ENCODE peak calls at places on chromosomes 13 and 19, in eight cellular contexts. Z is left lung, Y is IMR-90, W is fibroblast of lung, M is kidney, F is fibroblast of the aortic adventitia, G is retinal pigment epithelial cell, T is ovary. N is an unnamed sample.

GRCh38 chr19:29884044-29884443 is 58.0 kb upstream of the URI1 start:
- DNase-seq in W (no peak), Y (no peak), F (no peak), M (no peak), G (no peak), Z (no peak), T (no peak), N (no peak)

GRCh38 chr13:40492511-40492910 is 173.9 kb downstream of the FOXO1 start:
- DNase-seq in Y (no peak), T (no peak), W (no peak), Z (no peak), M (no peak), G (no peak), F (no peak), N (no peak)

GRCh38 chr13:91805605-91806004 is 407.2 kb downstream of the GPC5 start:
- DNase-seq in Z (no peak), Y (no peak), T (no peak), G (no peak), W (no peak), M (no peak), F (no peak), N (no peak)

GRCh38 chr19:38665950-38666661 is 18.7 kb downstream of the ACTN4 start:
- DNase-seq in Z (peak), W (peak), M (peak), Y (peak), F (peak), T (peak), G (peak), N (no peak)

GRCh38 chr19:14081797-14082674 is 3.5 kb downstream of the C19orf67 start:
- DNase-seq in G (no peak), W (peak), M (peak), T (no peak), Y (peak), F (no peak), Z (no peak), N (no peak)

GRCh38 chr19:658916-659839 is 3.8 kb downstream of the RNF126 start:
- DNase-seq in M (no peak), Z (no peak), F (peak), T (no peak), G (no peak), Y (no peak), W (peak), N (no peak)

GRCh38 chr13:23021921-23022320 is 158.9 kb upstream of the SGCG start:
- DNase-seq in T (no peak), W (no peak), F (no peak), M (no peak), G (no peak), Y (no peak), Z (no peak), N (no peak)

GRCh38 chr13:99758465-99759162 is 213.0 kb downstream of the ZIC5 start:
- DNase-seq in M (no peak), W (no peak), G (no peak), Z (no peak), T (no peak), Y (no peak), F (no peak), N (no peak)

GRCh38 chr13:25192052-25192451 is 20.0 kb upstream of the AMER2 start:
- DNase-seq in F (no peak), Z (no peak), T (no peak), W (no peak), Y (no peak), G (no peak), M (no peak), N (no peak)

GRCh38 chr19:342801-343421 is 1.7 kb downstream of the MIER2 start:
- DNase-seq in Z (peak), T (peak), Y (peak), W (peak), F (peak), M (no peak), G (no peak), N (peak)

GRCh38 chr19:2221250-2221831 is 14.8 kb downstream of the PLEKHJ1 start:
- DNase-seq in Z (no peak), F (no peak), W (no peak), T (no peak), G (no peak), Y (peak), M (no peak), N (no peak)

GRCh38 chr19:823565-824121 is 1.9 kb upstream of the PLPPR3 start:
- DNase-seq in Z (no peak), T (no peak), Y (no peak), G (no peak), F (no peak), M (no peak), W (no peak), N (no peak)

GRCh38 chr13:41658057-41658642 is 200.8 kb downstream of the RGCC start:
- DNase-seq in Y (peak), T (no peak), F (peak), Z (no peak), M (no peak), W (peak), G (no peak), N (peak)

GRCh38 chr19:43754312-43754561 is 525 bp downstream of the SMG9 start:
- DNase-seq in T (no peak), Z (no peak), Y (no peak), G (no peak), M (no peak), W (no peak), F (no peak), N (no peak)

GRCh38 chr19:6272913-6273600 is 6.7 kb downstream of the MLLT1 start:
- DNase-seq in Z (no peak), T (no peak), M (no peak), F (no peak), W (no peak), Y (no peak), G (no peak), N (no peak)

GRCh38 chr13:106234656-106235055 is 300.8 kb downstream of the EFNB2 start:
- DNase-seq in M (no peak), G (peak), W (no peak), T (no peak), Z (no peak), F (no peak), Y (no peak), N (no peak)

GRCh38 chr19:12996542-12997094 is 1.3 kb downstream of the NFIX start:
- DNase-seq in W (no peak), M (peak), Z (no peak), Y (peak), T (no peak), F (peak), G (no peak), N (no peak)

GRCh38 chr19:407501-408440 is 1.2 kb downstream of the C2CD4C start:
- DNase-seq in W (no peak), Z (peak), M (peak), G (no peak), Y (no peak), F (no peak), T (no peak), N (no peak)

DNA sequence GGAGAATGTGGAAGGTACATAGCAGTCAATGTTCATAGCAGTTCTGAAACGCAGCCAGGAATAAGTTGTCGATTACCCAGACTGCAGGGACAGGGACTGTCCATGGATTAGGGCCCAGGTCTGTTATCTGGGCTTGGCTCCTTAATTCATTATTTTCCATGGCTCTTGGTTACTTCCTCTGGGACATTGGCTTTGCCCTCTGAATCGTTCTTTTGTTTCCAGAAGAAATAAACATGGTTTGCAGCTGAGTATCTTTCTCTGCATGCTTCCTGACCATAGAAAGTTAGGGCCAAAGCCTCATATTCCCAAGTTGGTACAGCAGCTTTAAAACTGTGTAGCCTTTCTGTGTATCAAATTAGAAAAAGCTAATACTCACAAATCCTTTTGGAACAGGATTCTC is 121.7 kb upstream of the MAB21L1 start:
- DNase-seq in M (no peak), W (no peak), G (no peak), Z (no peak), F (no peak), Y (no peak), T (no peak), N (no peak)
- H3K4me3 ChIP-seq in M (no peak), W (no peak), G (no peak), Z (no peak), F (no peak), Y (no peak), T (no peak), N (no peak)

DNA sequence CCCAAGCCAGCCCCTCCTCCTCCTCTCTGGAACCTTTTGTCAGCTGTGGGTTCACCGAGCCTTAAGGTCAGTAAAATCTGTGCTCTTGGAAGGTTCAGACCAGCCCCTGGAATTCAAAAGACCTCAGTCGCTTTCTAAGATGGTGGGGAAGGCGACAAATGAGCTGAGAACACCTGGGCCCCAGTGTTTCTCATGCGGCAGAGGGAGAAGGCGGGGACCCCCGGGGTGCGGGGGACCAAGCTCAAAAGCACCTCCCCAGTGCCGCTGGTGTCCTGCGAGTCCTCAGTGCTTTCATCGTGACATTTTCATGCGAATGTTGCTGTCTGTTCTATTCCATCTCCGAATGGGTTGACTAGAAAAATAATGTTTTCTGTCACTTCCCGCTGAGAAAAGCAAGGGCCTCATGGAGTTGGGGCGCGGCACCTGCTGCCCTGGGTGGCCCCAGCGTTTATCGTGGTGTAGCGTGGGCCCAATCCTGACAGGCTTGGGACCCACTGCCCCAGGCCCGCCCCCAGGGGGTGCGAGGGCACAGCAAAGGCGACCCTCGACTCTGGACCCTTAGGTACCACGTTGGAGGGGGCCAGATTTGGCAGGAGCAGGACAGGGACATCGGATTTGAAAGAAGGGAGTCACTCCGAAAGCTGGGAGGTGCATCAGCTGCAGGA is 751 bp upstream of the NTN5 start:
- DNase-seq in M (no peak), T (no peak), Y (no peak), F (no peak), W (no peak), G (no peak), Z (no peak), N (no peak)
- TF ChIP-seq CTCF in M (no peak), T (no peak), Y (no peak), F (no peak), W (no peak), G (no peak), Z (no peak), N (no peak)

GRCh38 chr19:36150586-36150985 is 1.7 kb downstream of the COX7A1 start:
- DNase-seq in M (no peak), Z (no peak), T (no peak), F (no peak), G (no peak), Y (no peak), W (no peak), N (no peak)

GRCh38 chr19:36152886-36153525 is 759 bp upstream of the COX7A1 start:
- DNase-seq in Y (peak), M (no peak), Z (no peak), F (no peak), W (no peak), T (no peak), G (no peak), N (no peak)

GRCh38 chr19:36152061-36152885 is at the start of gene COX7A1:
- DNase-seq in Y (no peak), T (peak), F (peak), Z (peak), M (peak), G (no peak), W (no peak), N (no peak)

GRCh38 chr19:36151144-36152051 is 849 bp downstream of the COX7A1 start:
- DNase-seq in M (peak), Z (no peak), T (peak), F (no peak), Y (no peak), W (no peak), G (no peak), N (no peak)

DNA sequence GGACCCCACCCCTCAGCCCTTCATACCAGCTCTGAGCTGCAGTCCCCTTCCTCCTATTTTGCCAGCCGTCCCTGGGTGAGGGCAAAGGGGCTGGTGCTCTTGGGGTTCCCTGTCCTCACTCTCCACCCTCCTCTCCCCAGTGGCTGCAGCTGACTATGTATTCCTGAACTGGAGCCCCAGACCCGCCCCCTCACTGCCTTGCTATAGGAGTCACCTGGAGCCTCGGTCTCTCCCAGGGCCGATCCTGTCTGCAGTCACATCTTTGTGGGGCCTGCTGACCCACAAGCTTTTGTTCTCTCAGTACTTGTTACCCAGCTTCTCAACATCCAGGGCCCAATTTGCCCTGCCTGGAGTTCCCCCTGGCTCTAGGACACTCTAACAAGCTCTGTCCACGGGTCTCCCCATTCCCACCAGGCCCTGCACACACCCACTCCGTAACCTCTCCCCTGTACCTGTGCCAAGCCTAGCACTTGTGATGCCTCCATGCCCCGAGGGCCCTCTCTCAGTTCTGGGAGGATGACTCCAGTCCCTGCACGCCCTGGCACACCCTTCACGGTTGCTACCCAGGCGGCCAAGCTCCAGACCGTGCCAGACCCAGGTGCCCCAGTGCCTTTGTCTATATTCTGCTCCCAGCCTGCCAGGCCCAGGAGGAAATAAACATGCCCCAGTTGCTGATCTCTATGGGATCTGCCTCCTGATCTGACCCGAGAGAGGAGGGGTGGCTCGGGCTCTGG is 2.4 kb downstream of the COX7A1 start:
- DNase-seq in T (no peak), F (no peak), G (no peak), Y (no peak), W (no peak), M (peak), Z (no peak), N (no peak)
- H3K4me3 ChIP-seq in T (no peak), F (no peak), G (no peak), Y (no peak), W (no peak), M (no peak), Z (no peak), N (no peak)

DNA sequence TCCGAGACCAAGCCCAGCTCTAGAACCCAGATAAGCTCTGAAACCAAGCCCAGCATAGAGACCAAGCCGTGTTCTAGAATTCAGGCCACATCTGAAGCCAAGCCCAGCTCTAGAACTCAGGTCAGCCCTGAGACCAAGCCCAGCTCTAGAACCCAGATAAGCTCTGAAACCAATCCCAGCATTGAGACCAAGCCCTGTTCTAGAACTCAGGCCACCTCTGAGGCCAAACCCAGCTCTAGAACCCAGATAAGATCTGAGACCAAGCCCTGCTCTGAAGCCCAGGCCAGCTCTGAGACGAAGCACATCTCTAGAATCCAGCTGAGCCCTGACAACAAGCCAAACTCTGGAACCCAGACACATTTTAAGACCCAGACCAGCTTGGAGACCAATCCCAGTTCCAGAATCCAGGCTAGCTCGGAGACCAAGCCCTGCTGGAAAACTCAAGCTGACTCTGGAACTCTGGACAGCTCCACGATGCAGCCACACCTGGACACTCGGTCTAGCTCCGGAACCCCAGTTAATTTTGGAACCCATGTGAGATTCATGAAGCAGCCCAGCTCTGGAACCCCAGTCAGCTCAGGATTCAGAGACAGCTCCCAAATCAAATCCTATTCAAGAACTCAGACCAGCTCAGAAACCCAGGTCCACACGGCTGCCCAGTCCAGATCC is 5.8 kb downstream of the GIPC3 start:
- DNase-seq in W (no peak), G (no peak), Z (no peak), F (no peak), Y (no peak), M (no peak), T (no peak), N (no peak)
- TF ChIP-seq CTCF in W (no peak), G (no peak), Z (no peak), F (no peak), Y (no peak), M (no peak), T (no peak), N (no peak)

GRCh38 chr19:57814505-57815246 is at the start of gene ZNF552:
- DNase-seq in F (peak), Y (peak), Z (peak), M (peak), G (peak), T (peak), W (peak), N (peak)

GRCh38 chr19:57816652-57817051 is 1.9 kb upstream of the ZNF552 start:
- DNase-seq in G (no peak), Y (no peak), Z (no peak), M (no peak), W (no peak), T (no peak), F (no peak), N (no peak)

GRCh38 chr19:57813919-57814504 is 701 bp downstream of the ZNF552 start:
- DNase-seq in M (no peak), Z (no peak), Y (no peak), G (no peak), T (no peak), F (no peak), W (no peak), N (no peak)

GRCh38 chr19:57815247-57816075 is 748 bp upstream of the ZNF552 start:
- DNase-seq in F (no peak), Y (no peak), G (no peak), Z (no peak), T (no peak), M (no peak), W (no peak), N (no peak)

DNA sequence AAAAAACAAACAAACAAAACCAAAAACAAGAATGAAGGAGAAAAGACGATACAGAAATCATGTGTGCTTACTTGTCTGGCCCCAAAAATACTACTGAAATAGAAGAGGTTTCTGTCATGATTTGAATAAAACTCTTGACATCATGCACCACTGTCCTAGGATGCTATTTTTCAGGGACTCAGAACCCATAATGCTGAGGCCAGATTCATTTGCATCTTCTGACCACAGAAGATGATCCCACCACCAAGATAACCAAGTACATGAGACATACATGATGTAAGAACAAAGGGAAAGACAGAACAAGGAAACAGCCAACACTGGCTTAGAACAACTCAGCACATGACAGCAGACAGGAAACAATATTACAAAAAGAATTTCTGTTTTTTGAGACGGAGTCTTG is 2.5 kb downstream of the ZNF552 start:
- DNase-seq in F (no peak), Z (no peak), M (no peak), Y (no peak), G (no peak), W (no peak), T (no peak), N (no peak)
- H3K4me3 ChIP-seq in F (no peak), Z (no peak), M (no peak), Y (no peak), G (no peak), W (no peak), T (no peak), N (no peak)

DNA sequence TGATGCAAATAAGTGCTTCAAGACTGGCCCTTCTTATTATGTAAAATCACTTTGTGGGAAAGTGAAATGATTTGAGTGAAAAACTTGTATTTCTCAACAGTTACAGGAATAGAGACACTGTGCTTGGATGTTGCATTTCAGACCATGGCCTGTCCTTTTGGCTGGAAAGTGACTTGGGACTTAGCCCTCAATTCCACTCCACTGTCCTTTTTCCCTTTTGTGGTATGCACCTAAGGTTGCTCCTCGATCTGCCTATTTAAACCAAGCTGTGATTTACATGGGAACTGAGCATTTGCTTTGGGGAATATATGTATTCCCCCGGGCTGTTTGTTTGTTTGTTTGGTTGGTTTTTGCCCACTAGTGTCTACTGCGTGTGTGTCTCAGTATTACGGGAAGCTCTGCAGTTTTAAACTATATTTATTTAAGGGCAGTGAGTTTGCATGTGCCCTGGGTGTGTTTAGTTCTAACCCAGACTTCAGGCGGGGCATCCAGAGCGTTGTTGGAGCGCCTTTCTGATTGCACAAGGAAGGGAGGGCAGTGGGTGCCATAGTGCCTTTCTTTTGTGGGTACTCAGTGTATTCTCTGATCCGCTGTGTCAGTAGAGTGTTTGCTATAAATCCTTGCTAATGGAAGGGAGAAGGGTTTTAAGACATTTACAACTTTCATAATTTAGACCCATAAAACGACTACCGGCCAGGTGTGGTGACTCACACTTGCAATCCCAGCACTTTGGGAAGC is 18.2 kb upstream of the RNF113B start:
- DNase-seq in M (no peak), G (no peak), T (no peak), F (no peak), Y (no peak), Z (no peak), W (no peak), N (no peak)
- TF ChIP-seq CTCF in M (no peak), G (no peak), T (no peak), F (no peak), Y (no peak), Z (no peak), W (no peak), N (no peak)